ENCODE peak calls at places on chromosome 5, in four cellular contexts. Y is WTC11, S is K562, V is HepG2. R is an unnamed sample.

GRCh38 chr5:169945831-169946261 is 34.4 kb downstream of the INSYN2B start:
- DNase-seq in Y (peak; percentile 16), S (no peak), V (no peak), R (no peak)

GRCh38 chr5:78795757-78796156 is 147.2 kb upstream of the LHFPL2 start:
- DNase-seq in S (no peak), V (peak; percentile 67), Y (no peak), R (no peak)

GRCh38 chr5:102511666-102512065 is 12.9 kb upstream of the SLCO6A1 start:
- DNase-seq in S (no peak), Y (no peak), V (no peak), R (no peak)

GRCh38 chr5:66989781-66990180 is 206.8 kb downstream of the CD180 start:
- DNase-seq in Y (no peak), V (no peak), S (no peak), R (no peak)

GRCh38 chr5:152052470-152052869 is 127.8 kb upstream of the GLRA1 start:
- DNase-seq in Y (no peak), V (no peak), S (no peak), R (no peak)

GRCh38 chr5:138784590-138784989 is 31.4 kb downstream of the CTNNA1 start:
- DNase-seq in Y (no peak), V (no peak), S (no peak), R (no peak)

GRCh38 chr5:3943803-3944202 is 348.2 kb downstream of the IRX1 start:
- DNase-seq in Y (no peak), V (no peak), S (no peak), R (no peak)

GRCh38 chr5:78626009-78626571 is 22.5 kb downstream of the LHFPL2 start:
- DNase-seq in S (no peak), Y (no peak), V (no peak), R (no peak)

GRCh38 chr5:150661821-150662596 is 958 bp downstream of the MYOZ3 start:
- DNase-seq in V (no peak), S (no peak), Y (no peak), R (no peak)

GRCh38 chr5:81856948-81857928 is 106.3 kb upstream of the SSBP2 start:
- DNase-seq in S (peak; percentile 58), V (no peak), Y (peak; percentile 42), R (peak; percentile 36)

GRCh38 chr5:139389701-139390638 is at the start of gene MZB1:
- DNase-seq in Y (no peak), V (no peak), S (no peak), R (no peak)

GRCh38 chr5:59829389-59829788 is 64.1 kb downstream of the PDE4D start:
- DNase-seq in S (no peak), V (no peak), Y (no peak), R (no peak)

GRCh38 chr5:113749334-113749733 is 235.8 kb downstream of the YTHDC2 start:
- DNase-seq in V (no peak), S (no peak), Y (no peak), R (no peak)

GRCh38 chr5:121497176-121497575 is 354.5 kb upstream of the FTMT start:
- DNase-seq in S (no peak), V (no peak), Y (no peak), R (no peak)

GRCh38 chr5:67047616-67048015 is 149.0 kb downstream of the CD180 start:
- DNase-seq in V (no peak), S (no peak), Y (no peak), R (no peak)

GRCh38 chr5:79962580-79963222 is 28.4 kb downstream of the MTX3 start:
- DNase-seq in S (peak; percentile 16), V (no peak), Y (no peak), R (no peak)

GRCh38 chr5:126998201-126998631 is 32.1 kb downstream of the MARCHF3 start:
- DNase-seq in Y (no peak), S (peak; percentile 82), V (no peak), R (no peak)

GRCh38 chr5:109352024-109352423 is 57.8 kb downstream of the PJA2 start:
- DNase-seq in Y (no peak), S (no peak), V (no peak), R (no peak)

GRCh38 chr5:138241688-138242547 is 28.8 kb upstream of the CDC23 start:
- DNase-seq in S (peak; percentile 38), Y (peak; percentile 59), V (peak; percentile 15), R (no peak)

GRCh38 chr5:178839319-178839704 is 20.4 kb upstream of the ZNF354B start:
- DNase-seq in S (peak; percentile 57), V (peak; percentile 38), Y (peak; percentile 90), R (peak; percentile 49)

GRCh38 chr5:91132552-91132951 is 250.6 kb downstream of the ARRDC3 start:
- DNase-seq in V (no peak), Y (no peak), S (no peak), R (no peak)

GRCh38 chr5:91127682-91128081 is 255.4 kb downstream of the ARRDC3 start:
- DNase-seq in V (no peak), S (no peak), Y (no peak), R (no peak)

GRCh38 chr5:91128604-91129003 is 254.5 kb downstream of the ARRDC3 start:
- DNase-seq in S (no peak), Y (no peak), V (no peak), R (no peak)

GRCh38 chr5:91130759-91131158 is 252.4 kb downstream of the ARRDC3 start:
- DNase-seq in Y (no peak), V (no peak), S (no peak), R (no peak)

GRCh38 chr5:91129748-91130147 is 253.4 kb downstream of the ARRDC3 start:
- DNase-seq in S (no peak), Y (no peak), V (no peak), R (no peak)
- TF ChIP-seq ELF4 in S (no peak), Y (no peak), V (no peak), R (no peak)

GRCh38 chr5:1110260-1110929 is 1.5 kb downstream of the SLC12A7 start:
- DNase-seq in Y (no peak), S (no peak), V (no peak), R (no peak)

GRCh38 chr5:1113332-1113690 is 1.4 kb upstream of the SLC12A7 start:
- DNase-seq in Y (no peak), S (no peak), V (no peak), R (no peak)

GRCh38 chr5:1112596-1113331 is 901 bp upstream of the SLC12A7 start:
- DNase-seq in S (no peak), Y (no peak), V (peak; percentile 20), R (no peak)

GRCh38 chr5:1110930-1111726 is 735 bp downstream of the SLC12A7 start:
- DNase-seq in S (no peak), V (no peak), Y (no peak), R (peak; percentile 49)

GRCh38 chr5:1111727-1112289 is at the start of gene SLC12A7:
- DNase-seq in S (peak; percentile 50), V (no peak), Y (peak; percentile 56), R (peak; percentile 82)
- TF ChIP-seq ELF4 in S (no peak), V (no peak), Y (no peak), R (no peak)

DNA sequence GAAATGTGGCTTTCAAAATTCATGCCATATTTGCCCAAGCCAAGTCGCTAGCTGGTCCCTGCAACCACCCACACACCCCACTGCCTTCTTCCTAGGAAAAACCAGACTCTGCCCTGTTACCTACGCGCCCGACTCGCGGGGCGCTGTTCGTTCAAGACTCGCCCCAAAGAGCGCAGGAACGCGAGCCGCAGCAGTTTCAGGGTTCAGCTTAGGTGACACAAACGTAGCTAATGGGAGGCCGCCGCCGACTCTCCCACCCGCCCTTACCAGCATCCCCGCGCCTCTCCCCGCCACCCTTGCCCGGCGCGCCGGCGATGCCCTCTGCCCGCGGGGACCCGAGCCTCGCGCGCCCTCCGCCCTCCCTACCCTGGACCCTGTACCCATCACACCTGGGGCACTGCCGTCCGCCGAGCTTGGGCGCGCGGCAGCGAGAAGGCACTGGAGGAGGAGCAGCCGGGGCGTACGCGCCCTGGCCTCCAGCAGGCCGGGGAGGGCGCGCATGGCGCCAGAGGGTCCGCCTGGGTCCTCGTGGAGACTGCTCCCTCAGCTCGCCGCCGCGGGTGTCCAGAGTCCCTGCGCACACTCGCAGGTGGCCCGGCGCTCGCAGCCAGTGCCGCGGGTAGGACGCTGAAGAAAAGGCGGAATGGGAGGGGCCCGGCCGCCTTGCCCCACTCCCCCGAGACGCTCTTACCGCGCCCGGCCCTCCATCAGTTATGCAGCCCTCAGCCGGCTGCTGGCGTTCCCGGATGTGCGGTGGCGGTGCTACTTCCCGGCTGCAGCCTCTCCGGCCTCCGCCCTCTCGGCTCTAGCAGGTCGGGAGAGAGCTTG is at the start of gene EMB:
- DNase-seq in V (no peak), Y (peak; percentile 84), S (no peak), R (peak; percentile 60)
- TF ChIP-seq ELF4 in V (no peak), Y (no peak), S (no peak), R (no peak)

GRCh38 chr5:176530983-176531901 is 6.0 kb downstream of the RNF44 start:
- DNase-seq in S (no peak), Y (no peak), V (no peak), R (no peak)

GRCh38 chr5:176533894-176534611 is 3.1 kb downstream of the RNF44 start:
- DNase-seq in V (peak; percentile 71), S (no peak), Y (no peak), R (no peak)

GRCh38 chr5:176533390-176533789 is 3.8 kb downstream of the RNF44 start:
- DNase-seq in Y (no peak), V (no peak), S (peak; percentile 50), R (no peak)

GRCh38 chr5:176531902-176532493 is 5.2 kb downstream of the RNF44 start:
- DNase-seq in Y (no peak), S (no peak), V (no peak), R (no peak)

GRCh38 chr5:176532795-176533194 is 4.4 kb downstream of the RNF44 start:
- DNase-seq in Y (no peak), V (no peak), S (no peak), R (no peak)
- TF ChIP-seq ELF4 in Y (no peak), V (no peak), S (no peak), R (no peak)

GRCh38 chr5:159874308-159874707 is 42.0 kb upstream of the ADRA1B start:
- DNase-seq in S (no peak), Y (no peak), V (no peak), R (no peak)
- TF ChIP-seq ELF4 in S (no peak), Y (no peak), V (no peak), R (no peak)

GRCh38 chr5:172777381-172778222 is 6.6 kb upstream of the DUSP1 start:
- DNase-seq in V (peak; percentile 90), Y (no peak), S (peak; percentile 76), R (no peak)

GRCh38 chr5:172776235-172776594 is 5.2 kb upstream of the DUSP1 start:
- DNase-seq in Y (no peak), V (peak; percentile 94), S (no peak), R (no peak)

GRCh38 chr5:172773481-172774469 is 2.8 kb upstream of the DUSP1 start:
- DNase-seq in S (no peak), Y (no peak), V (no peak), R (no peak)

GRCh38 chr5:172774561-172775271 is 3.7 kb upstream of the DUSP1 start:
- DNase-seq in S (no peak), Y (no peak), V (no peak), R (no peak)

GRCh38 chr5:172775326-172776234 is 4.6 kb upstream of the DUSP1 start:
- DNase-seq in S (no peak), V (peak; percentile 95), Y (no peak), R (no peak)
- TF ChIP-seq ELF4 in S (no peak), V (no peak), Y (no peak), R (no peak)